ENCODE peak calls at places on chromosomes 13 and 19, in seven cellular contexts. One of them, this sample, is unnamed.
A peak's percentile ranks its signal among the peaks of the same experiment; 100 is the strongest.

GRCh38 chr19:6564393-6564792 is 26.6 kb downstream of the CD70 start:
- DNase-seq in tibial nerve: no peak
- DNase-seq in aorta: no peak
- DNase-seq in adrenal gland: no peak
- DNase-seq in Panc1: no peak
- DNase-seq in stomach: no peak
- DNase-seq in IMR-90: no peak
- DNase-seq in this sample: no peak

GRCh38 chr19:8476524-8476923 is 25.9 kb downstream of the PRAM1 start:
- DNase-seq in tibial nerve: no peak
- DNase-seq in aorta: no peak
- DNase-seq in adrenal gland: no peak
- DNase-seq in Panc1: no peak
- DNase-seq in stomach: no peak
- DNase-seq in IMR-90: no peak
- DNase-seq in this sample: no peak

GRCh38 chr19:2246801-2247361 is 2.2 kb upstream of the AMH start:
- DNase-seq in tibial nerve: no peak
- DNase-seq in aorta: no peak
- DNase-seq in adrenal gland: peak; percentile 53
- DNase-seq in Panc1: no peak
- DNase-seq in stomach: peak; percentile 50
- DNase-seq in IMR-90: peak; percentile 35
- DNase-seq in this sample: no peak

GRCh38 chr13:73598021-73598712 is 536.0 kb downstream of the KLF12 start:
- DNase-seq in tibial nerve: no peak
- DNase-seq in aorta: no peak
- DNase-seq in adrenal gland: no peak
- DNase-seq in Panc1: peak; percentile 10
- DNase-seq in stomach: no peak
- DNase-seq in IMR-90: peak; percentile 82
- DNase-seq in this sample: no peak

GRCh38 chr19:43467730-43468129 is 2.3 kb upstream of the LYPD3 start:
- DNase-seq in tibial nerve: no peak
- DNase-seq in aorta: no peak
- DNase-seq in adrenal gland: no peak
- DNase-seq in Panc1: no peak
- DNase-seq in stomach: no peak
- DNase-seq in IMR-90: peak; percentile 70
- DNase-seq in this sample: no peak

GRCh38 chr19:12913871-12914690 is 5.0 kb downstream of the SYCE2 start:
- DNase-seq in tibial nerve: peak; percentile 39
- DNase-seq in aorta: no peak
- DNase-seq in adrenal gland: peak; percentile 41
- DNase-seq in Panc1: no peak
- DNase-seq in stomach: no peak
- DNase-seq in IMR-90: no peak
- DNase-seq in this sample: no peak

GRCh38 chr19:55461974-55462628 is 659 bp upstream of the ISOC2 start:
- DNase-seq in tibial nerve: no peak
- DNase-seq in aorta: no peak
- DNase-seq in adrenal gland: no peak
- DNase-seq in Panc1: no peak
- DNase-seq in stomach: no peak
- DNase-seq in IMR-90: peak; percentile 33
- DNase-seq in this sample: no peak

GRCh38 chr13:76991432-76991795 is 467 bp upstream of the CLN5 start:
- DNase-seq in tibial nerve: no peak
- DNase-seq in aorta: peak; percentile 62
- DNase-seq in adrenal gland: no peak
- DNase-seq in Panc1: no peak
- DNase-seq in stomach: peak; percentile 42
- DNase-seq in IMR-90: no peak
- DNase-seq in this sample: peak; percentile 60

GRCh38 chr19:23254141-23254910 is 4.1 kb upstream of the ZNF724 start:
- DNase-seq in tibial nerve: no peak
- DNase-seq in aorta: no peak
- DNase-seq in adrenal gland: no peak
- DNase-seq in Panc1: no peak
- DNase-seq in stomach: no peak
- DNase-seq in IMR-90: no peak
- DNase-seq in this sample: no peak

GRCh38 chr13:46369506-46370268 is 17.4 kb downstream of the RUBCNL start:
- DNase-seq in tibial nerve: no peak
- DNase-seq in aorta: no peak
- DNase-seq in adrenal gland: no peak
- DNase-seq in Panc1: no peak
- DNase-seq in stomach: no peak
- DNase-seq in IMR-90: peak; percentile 68
- DNase-seq in this sample: no peak

GRCh38 chr13:34555988-34556387 is 386.1 kb upstream of the NBEA start:
- DNase-seq in tibial nerve: no peak
- DNase-seq in aorta: no peak
- DNase-seq in adrenal gland: no peak
- DNase-seq in Panc1: no peak
- DNase-seq in stomach: no peak
- DNase-seq in IMR-90: no peak
- DNase-seq in this sample: no peak

GRCh38 chr19:32200312-32201038 is 144.9 kb upstream of the ZNF507 start:
- DNase-seq in tibial nerve: no peak
- DNase-seq in aorta: no peak
- DNase-seq in adrenal gland: no peak
- DNase-seq in Panc1: no peak
- DNase-seq in stomach: no peak
- DNase-seq in IMR-90: no peak
- DNase-seq in this sample: no peak

GRCh38 chr19:13054605-13055212 is 47.9 kb downstream of the LYL1 start:
- DNase-seq in tibial nerve: peak; percentile 69
- DNase-seq in aorta: no peak
- DNase-seq in adrenal gland: no peak
- DNase-seq in Panc1: no peak
- DNase-seq in stomach: no peak
- DNase-seq in IMR-90: no peak
- DNase-seq in this sample: no peak

GRCh38 chr13:26555413-26555812 is 2.1 kb upstream of the WASF3 start:
- DNase-seq in tibial nerve: no peak
- DNase-seq in aorta: no peak
- DNase-seq in adrenal gland: no peak
- DNase-seq in Panc1: no peak
- DNase-seq in stomach: no peak
- DNase-seq in IMR-90: no peak
- DNase-seq in this sample: no peak

GRCh38 chr13:48221301-48222190 is 11.5 kb upstream of the ITM2B start:
- DNase-seq in tibial nerve: peak; percentile 52
- DNase-seq in aorta: no peak
- DNase-seq in adrenal gland: no peak
- DNase-seq in Panc1: no peak
- DNase-seq in stomach: no peak
- DNase-seq in IMR-90: no peak
- DNase-seq in this sample: no peak

GRCh38 chr13:107301724-107302374 is 733.9 kb upstream of the ARGLU1 start:
- DNase-seq in tibial nerve: no peak
- DNase-seq in aorta: no peak
- DNase-seq in adrenal gland: no peak
- DNase-seq in Panc1: no peak
- DNase-seq in stomach: no peak
- DNase-seq in IMR-90: no peak
- DNase-seq in this sample: no peak

GRCh38 chr13:50526771-50527567 is 316.5 kb downstream of the DLEU7 start:
- DNase-seq in tibial nerve: no peak
- DNase-seq in aorta: no peak
- DNase-seq in adrenal gland: no peak
- DNase-seq in Panc1: no peak
- DNase-seq in stomach: no peak
- DNase-seq in IMR-90: no peak
- DNase-seq in this sample: no peak

GRCh38 chr19:50024719-50025021 is 502 bp downstream of the VRK3 start:
- DNase-seq in tibial nerve: no peak
- DNase-seq in aorta: no peak
- DNase-seq in adrenal gland: no peak
- DNase-seq in Panc1: no peak
- DNase-seq in stomach: no peak
- DNase-seq in IMR-90: no peak
- DNase-seq in this sample: no peak

GRCh38 chr19:13208131-13208963 is 58.1 kb downstream of the IER2 start:
- DNase-seq in tibial nerve: peak; percentile 73
- DNase-seq in aorta: peak; percentile 79
- DNase-seq in adrenal gland: peak; percentile 88
- DNase-seq in Panc1: no peak
- DNase-seq in stomach: peak; percentile 33
- DNase-seq in IMR-90: peak; percentile 76
- DNase-seq in this sample: peak; percentile 74

GRCh38 chr19:8459520-8460260 is 14.9 kb downstream of the HNRNPM start:
- DNase-seq in tibial nerve: no peak
- DNase-seq in aorta: no peak
- DNase-seq in adrenal gland: no peak
- DNase-seq in Panc1: peak; percentile 48
- DNase-seq in stomach: no peak
- DNase-seq in IMR-90: peak; percentile 86
- DNase-seq in this sample: no peak

GRCh38 chr19:3508771-3509535 is 2.8 kb downstream of the FZR1 start:
- DNase-seq in tibial nerve: no peak
- DNase-seq in aorta: no peak
- DNase-seq in adrenal gland: no peak
- DNase-seq in Panc1: no peak
- DNase-seq in stomach: no peak
- DNase-seq in IMR-90: peak; percentile 30
- DNase-seq in this sample: no peak
- H3K27ac ChIP-seq in tibial nerve: no peak overlapping the region
- H3K27ac ChIP-seq in aorta: no peak overlapping the region
- H3K27ac ChIP-seq in adrenal gland: peak overlapping the region; percentile 39
- H3K27ac ChIP-seq in Panc1: no peak overlapping the region
- H3K27ac ChIP-seq in stomach: no peak overlapping the region
- H3K27ac ChIP-seq in IMR-90: no peak overlapping the region
- H3K27ac ChIP-seq in this sample: no peak overlapping the region

DNA sequence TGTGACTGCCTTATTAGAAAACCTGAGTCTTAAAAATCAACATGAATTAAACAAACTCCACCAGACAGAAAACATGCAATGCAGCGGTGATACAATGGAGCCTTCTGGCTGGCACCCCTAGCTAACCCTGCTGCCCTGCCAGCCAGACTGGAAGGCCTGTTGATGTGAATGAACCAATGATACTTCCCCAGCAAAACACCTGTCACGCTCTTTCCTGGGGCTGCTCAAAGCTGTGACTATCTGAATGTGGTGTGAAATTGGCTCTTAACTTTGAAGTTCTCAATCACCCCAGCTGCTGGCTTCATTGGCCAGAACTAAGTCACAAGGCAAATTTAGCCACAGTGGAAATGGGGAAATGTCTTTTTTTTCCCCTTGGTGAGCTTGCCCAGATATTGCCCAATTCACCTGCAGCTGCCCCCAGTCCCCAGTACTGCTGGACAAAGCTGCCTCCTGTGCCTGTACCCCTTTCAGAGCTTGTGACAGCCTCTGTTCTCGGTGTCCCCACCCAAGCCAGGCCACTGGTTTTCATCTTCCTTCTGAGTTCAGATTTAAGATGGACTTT is 147.3 kb downstream of the SLC7A1 start:
- DNase-seq in tibial nerve: no peak
- DNase-seq in aorta: no peak
- DNase-seq in adrenal gland: no peak
- DNase-seq in Panc1: no peak
- DNase-seq in stomach: no peak
- DNase-seq in IMR-90: no peak
- DNase-seq in this sample: no peak
- H3K4me1 ChIP-seq in tibial nerve: no peaks in the 10 kb centered on the region
- H3K4me1 ChIP-seq in aorta: no peaks in the 10 kb centered on the region
- H3K4me1 ChIP-seq in adrenal gland: no peaks in the 10 kb centered on the region
- H3K4me1 ChIP-seq in Panc1: no peaks in the 10 kb centered on the region
- H3K4me1 ChIP-seq in stomach: no peaks in the 10 kb centered on the region
- H3K4me1 ChIP-seq in IMR-90: no peaks in the 10 kb centered on the region
- H3K4me1 ChIP-seq in this sample: no peaks in the 10 kb centered on the region

GRCh38 chr13:30396434-30397075 is 25.7 kb upstream of the UBE2L5 start:
- DNase-seq in tibial nerve: no peak
- DNase-seq in aorta: no peak
- DNase-seq in adrenal gland: peak; percentile 27
- DNase-seq in Panc1: no peak
- DNase-seq in stomach: no peak
- DNase-seq in IMR-90: peak; percentile 19
- DNase-seq in this sample: no peak
- H3K27ac ChIP-seq in tibial nerve: peak overlapping the region; percentile 90
- H3K27ac ChIP-seq in aorta: no peak overlapping the region
- H3K27ac ChIP-seq in adrenal gland: peak overlapping the region; percentile 84
- H3K27ac ChIP-seq in Panc1: no peak overlapping the region
- H3K27ac ChIP-seq in stomach: no peak overlapping the region
- H3K27ac ChIP-seq in IMR-90: no peak overlapping the region
- H3K27ac ChIP-seq in this sample: peak overlapping the region; percentile 94

GRCh38 chr19:18841400-18841799 is 9.6 kb downstream of the UPF1 start:
- DNase-seq in tibial nerve: no peak
- DNase-seq in aorta: no peak
- DNase-seq in adrenal gland: no peak
- DNase-seq in Panc1: no peak
- DNase-seq in stomach: no peak
- DNase-seq in IMR-90: no peak
- DNase-seq in this sample: no peak

GRCh38 chr19:18840288-18841260 is 8.8 kb downstream of the UPF1 start:
- DNase-seq in tibial nerve: no peak
- DNase-seq in aorta: no peak
- DNase-seq in adrenal gland: no peak
- DNase-seq in Panc1: no peak
- DNase-seq in stomach: no peak
- DNase-seq in IMR-90: no peak
- DNase-seq in this sample: no peak

GRCh38 chr19:18842166-18842565 is 10.4 kb downstream of the UPF1 start:
- DNase-seq in tibial nerve: no peak
- DNase-seq in aorta: no peak
- DNase-seq in adrenal gland: no peak
- DNase-seq in Panc1: no peak
- DNase-seq in stomach: no peak
- DNase-seq in IMR-90: no peak
- DNase-seq in this sample: no peak

GRCh38 chr19:18843960-18844359 is 12.2 kb downstream of the UPF1 start:
- DNase-seq in tibial nerve: no peak
- DNase-seq in aorta: no peak
- DNase-seq in adrenal gland: no peak
- DNase-seq in Panc1: no peak
- DNase-seq in stomach: no peak
- DNase-seq in IMR-90: no peak
- DNase-seq in this sample: no peak

DNA sequence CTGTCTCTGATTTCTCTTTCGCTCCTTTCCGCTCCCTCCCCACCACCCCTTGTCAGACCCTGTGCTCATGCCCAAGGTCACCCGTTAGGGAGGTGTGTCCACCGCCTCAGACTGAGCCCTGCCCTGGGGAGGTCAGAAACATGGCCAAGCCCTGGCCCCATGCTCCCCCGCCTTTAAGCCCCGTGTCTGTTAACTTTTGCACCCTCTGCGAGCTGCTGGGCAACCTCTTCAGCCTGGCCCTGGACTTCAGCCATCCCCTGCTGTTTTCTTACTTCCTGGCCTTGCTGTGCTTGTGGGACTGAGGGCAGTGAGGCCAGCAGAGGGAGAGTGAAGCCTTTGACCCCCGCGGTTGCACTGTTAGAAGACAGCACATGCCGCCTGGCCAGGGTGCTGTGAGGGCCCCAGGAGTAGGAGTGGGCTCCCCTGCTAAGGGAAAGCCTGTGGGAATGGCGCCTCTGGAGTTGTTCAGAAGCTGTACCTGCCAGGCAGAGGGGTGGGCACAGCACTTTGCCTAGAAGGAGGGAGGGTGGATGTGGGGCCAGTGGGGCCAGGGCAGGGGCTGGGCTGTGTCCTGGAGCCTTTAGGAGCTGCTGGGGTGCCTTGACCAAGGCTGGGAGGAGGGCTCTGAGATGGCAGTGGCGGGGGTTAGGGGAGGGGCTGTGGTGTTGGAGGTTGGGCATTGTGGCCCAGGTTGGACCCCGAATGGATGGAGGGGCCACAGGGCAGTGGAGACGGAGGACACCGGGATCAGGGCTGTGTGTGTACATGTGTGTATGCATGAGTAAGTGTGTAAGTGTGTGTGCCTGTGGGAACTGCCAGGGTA is 7.9 kb downstream of the UPF1 start:
- DNase-seq in tibial nerve: no peak
- DNase-seq in aorta: no peak
- DNase-seq in adrenal gland: peak; percentile 53
- DNase-seq in Panc1: no peak
- DNase-seq in stomach: peak; percentile 61
- DNase-seq in IMR-90: no peak
- DNase-seq in this sample: no peak
- H3K4me1 ChIP-seq in tibial nerve: peaks cover 99% of the 10 kb centered on the region
- H3K4me1 ChIP-seq in aorta: no peaks in the 10 kb centered on the region
- H3K4me1 ChIP-seq in adrenal gland: peaks cover 34% of the 10 kb centered on the region
- H3K4me1 ChIP-seq in Panc1: peaks cover 7% of the 10 kb centered on the region
- H3K4me1 ChIP-seq in stomach: peaks cover 97% of the 10 kb centered on the region
- H3K4me1 ChIP-seq in IMR-90: peaks cover 30% of the 10 kb centered on the region
- H3K4me1 ChIP-seq in this sample: peaks cover 91% of the 10 kb centered on the region